ENCODE peak calls at places on chromosomes 12 and 14, in six cellular contexts. N is fibroblast of pulmonary artery; V is fibroblast of lung; C is dorsolateral prefrontal cortex; R is left ventricle myocardium inferior; I is effector memory CD4-positive, alpha-beta T cell. B is an unnamed sample.

GRCh38 chr12:114476159-114476558 is 70.2 kb upstream of the TBX5 start:
- DNase-seq in N (peak; percentile 58), V (peak; percentile 18), C (no peak), R (no peak), I (no peak), B (no peak)

GRCh38 chr14:102579696-102580551 is 12.5 kb upstream of the RCOR1 start:
- DNase-seq in N (peak; percentile 73), V (peak; percentile 73), C (no peak), R (no peak), I (no peak), B (no peak)

GRCh38 chr14:24365600-24366374 is 2.2 kb upstream of the NFATC4 start:
- DNase-seq in N (peak; percentile 97), V (peak; percentile 89), C (peak; percentile 40), R (peak; percentile 86), I (peak; percentile 47), B (peak; percentile 71)

GRCh38 chr14:106879241-106879640 is 1352.9 kb downstream of the TMEM121 start:
- DNase-seq in N (no peak), V (no peak), C (no peak), R (no peak), I (peak; percentile 21), B (peak; percentile 86)

GRCh38 chr12:132282031-132282949 is 47.1 kb downstream of the GALNT9 start:
- DNase-seq in N (no peak), V (no peak), C (no peak), R (no peak), I (no peak), B (no peak)

GRCh38 chr14:95314609-95315008 is 5.1 kb downstream of the CLMN start:
- DNase-seq in N (no peak), V (peak; percentile 4), C (no peak), R (no peak), I (no peak), B (no peak)

GRCh38 chr12:104994301-104994700 is 8.2 kb downstream of the NOPCHAP1 start:
- DNase-seq in N (no peak), V (no peak), C (no peak), R (no peak), I (no peak), B (no peak)

GRCh38 chr12:121579190-121579791 is 1.5 kb downstream of the KDM2B start:
- DNase-seq in N (peak; percentile 11), V (no peak), C (peak; percentile 39), R (peak; percentile 29), I (peak; percentile 29), B (no peak)

GRCh38 chr14:101228949-101229541 is 325.5 kb upstream of the RTL1 start:
- DNase-seq in N (no peak), V (no peak), C (no peak), R (no peak), I (no peak), B (no peak)

GRCh38 chr14:35159742-35160409 is 37.5 kb downstream of the PRORP start:
- DNase-seq in N (peak; percentile 89), V (peak; percentile 95), C (no peak), R (no peak), I (no peak), B (no peak)

GRCh38 chr14:34539407-34540180 is at the start of gene EAPP:
- DNase-seq in N (peak; percentile 98), V (peak; percentile 97), C (peak; percentile 99), R (peak; percentile 98), I (peak; percentile 95), B (peak; percentile 91)

GRCh38 chr12:132700212-132700913 is 10.3 kb upstream of the PGAM5 start:
- DNase-seq in N (peak; percentile 36), V (peak; percentile 40), C (no peak), R (no peak), I (no peak), B (no peak)

GRCh38 chr14:49720744-49721143 is 27.8 kb downstream of the KLHDC1 start:
- DNase-seq in N (no peak), V (no peak), C (no peak), R (no peak), I (no peak), B (no peak)

GRCh38 chr14:103445783-103446182 is 60.6 kb downstream of the MARK3 start:
- DNase-seq in N (no peak), V (peak; percentile 36), C (no peak), R (no peak), I (no peak), B (no peak)

GRCh38 chr14:105165134-105165704 is 3.4 kb downstream of the JAG2 start:
- DNase-seq in N (no peak), V (no peak), C (no peak), R (no peak), I (no peak), B (no peak)

GRCh38 chr14:52253503-52253902 is 14.0 kb upstream of the PTGDR start:
- DNase-seq in N (no peak), V (peak; percentile 25), C (no peak), R (no peak), I (no peak), B (no peak)

GRCh38 chr14:64541971-64542838 is 1.7 kb downstream of the HSPA2 start:
- DNase-seq in N (no peak), V (no peak), C (no peak), R (peak; percentile 20), I (no peak), B (no peak)

GRCh38 chr12:9940370-9940769 is 8.2 kb upstream of the CLEC2A start:
- DNase-seq in N (peak; percentile 16), V (no peak), C (no peak), R (no peak), I (no peak), B (no peak)

GRCh38 chr14:97468220-97468619 is 671.0 kb downstream of the VRK1 start:
- DNase-seq in N (no peak), V (no peak), C (no peak), R (no peak), I (no peak), B (no peak)

GRCh38 chr12:22046968-22047390 is 961 bp downstream of the CMAS start:
- DNase-seq in N (peak; percentile 25), V (no peak), C (no peak), R (no peak), I (no peak), B (peak; percentile 4)

GRCh38 chr12:57475271-57476161 is 4.2 kb downstream of the ARHGAP9 start:
- DNase-seq in N (no peak), V (peak; percentile 26), C (no peak), R (no peak), I (no peak), B (no peak)

GRCh38 chr12:92927055-92927435 is 2.0 kb downstream of the EEA1 start:
- DNase-seq in N (peak; percentile 51), V (peak; percentile 38), C (no peak), R (no peak), I (no peak), B (peak; percentile 45)

GRCh38 chr12:93699271-93700141 is 22.3 kb downstream of the CRADD start:
- DNase-seq in N (peak; percentile 56), V (peak; percentile 95), C (no peak), R (no peak), I (no peak), B (no peak)

GRCh38 chr12:124489915-124490583 is 77.4 kb downstream of the NCOR2 start:
- DNase-seq in N (no peak), V (no peak), C (no peak), R (no peak), I (no peak), B (no peak)

GRCh38 chr14:102829106-102829505 is 51.9 kb downstream of the TRAF3 start:
- DNase-seq in N (peak; percentile 38), V (peak; percentile 11), C (no peak), R (no peak), I (no peak), B (no peak)

GRCh38 chr12:115012861-115013667 is 329.1 kb upstream of the TBX3 start:
- DNase-seq in N (no peak), V (no peak), C (no peak), R (peak; percentile 21), I (no peak), B (no peak)

DNA sequence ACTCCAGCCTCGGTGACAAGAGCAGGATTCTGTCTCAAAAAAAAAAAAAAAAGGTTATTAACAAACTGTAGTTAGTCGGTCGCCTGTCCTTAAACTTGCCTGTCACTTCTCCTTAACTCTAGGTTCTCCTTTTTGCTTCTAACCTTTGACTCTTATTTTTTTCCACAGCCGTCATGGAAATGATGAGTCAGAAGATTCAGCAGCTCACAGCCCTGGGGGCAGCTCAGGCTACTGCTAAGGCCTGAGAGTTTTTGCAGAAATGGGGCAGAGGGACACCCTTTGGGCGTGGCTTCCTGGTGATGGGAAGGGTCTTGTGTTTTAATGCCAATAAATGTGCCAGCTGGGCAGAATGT is 418 bp upstream of the MYG1 start:
- DNase-seq in N (peak; percentile 75), V (peak; percentile 76), C (no peak), R (no peak), I (peak; percentile 32), B (no peak)
- H3K4me3 ChIP-seq in N (peak overlapping the region; percentile 93), V (peak overlapping the region; percentile 36), C (peak overlapping the region; percentile 88), R (peak overlapping the region; percentile 84), I (peak overlapping the region; percentile 94), B (peak overlapping the region; percentile 78)

GRCh38 chr14:69395929-69396328 is 2.2 kb downstream of the ERH start:
- DNase-seq in N (no peak), V (no peak), C (no peak), R (no peak), I (no peak), B (no peak)
- H3K4me3 ChIP-seq in N (no peak overlapping the region), V (no peak overlapping the region), C (no peak overlapping the region), R (no peak overlapping the region), I (no peak overlapping the region), B (no peak overlapping the region)

GRCh38 chr14:58605465-58605864 is 32.3 kb upstream of the DACT1 start:
- DNase-seq in N (no peak), V (no peak), C (no peak), R (no peak), I (no peak), B (no peak)

GRCh38 chr14:58607131-58607531 is 30.6 kb upstream of the DACT1 start:
- DNase-seq in N (no peak), V (no peak), C (no peak), R (no peak), I (no peak), B (no peak)

GRCh38 chr14:58607571-58608317 is 30.0 kb upstream of the DACT1 start:
- DNase-seq in N (peak; percentile 65), V (peak; percentile 83), C (no peak), R (no peak), I (no peak), B (no peak)
- H3K4me3 ChIP-seq in N (no peak overlapping the region), V (no peak overlapping the region), C (no peak overlapping the region), R (no peak overlapping the region), I (no peak overlapping the region), B (no peak overlapping the region)

GRCh38 chr14:61438497-61438859 is 117.1 kb downstream of the PRKCH start:
- DNase-seq in N (no peak), V (no peak), C (no peak), R (no peak), I (no peak), B (no peak)
- H3K4me3 ChIP-seq in N (no peak overlapping the region), V (no peak overlapping the region), C (no peak overlapping the region), R (no peak overlapping the region), I (no peak overlapping the region), B (peak overlapping the region; percentile 31)

GRCh38 chr12:46071769-46072624 is 81.6 kb upstream of the SCAF11 start:
- DNase-seq in N (peak; percentile 79), V (peak; percentile 49), C (peak; percentile 38), R (peak; percentile 47), I (peak; percentile 42), B (peak; percentile 53)
- H3K4me3 ChIP-seq in N (no peak overlapping the region), V (no peak overlapping the region), C (no peak overlapping the region), R (no peak overlapping the region), I (no peak overlapping the region), B (no peak overlapping the region)

GRCh38 chr12:7972734-7973488 is 36.9 kb upstream of the SLC2A3 start:
- DNase-seq in N (no peak), V (no peak), C (no peak), R (no peak), I (no peak), B (no peak)
- H3K4me3 ChIP-seq in N (no peak overlapping the region), V (no peak overlapping the region), C (no peak overlapping the region), R (no peak overlapping the region), I (no peak overlapping the region), B (no peak overlapping the region)

B was measured in Jurkat, Clone E6-1.